ENCODE peak calls at places on chromosomes 16 and 17, in four cellular contexts. G is right atrium auricular region, A is foreskin fibroblast, K is fibroblast of pulmonary artery. I is an unnamed sample.

GRCh38 chr16:67339453-67339852 is 12.8 kb downstream of the LRRC36 start:
- DNase-seq in A (peak), G (no peak), K (peak), I (no peak)

GRCh38 chr16:183005-183404 is 2.7 kb downstream of the HBQ1 start:
- DNase-seq in A (no peak), G (no peak), K (no peak), I (no peak)

GRCh38 chr17:81712468-81713003 is 452 bp downstream of the SLC25A10 start:
- DNase-seq in A (no peak), G (no peak), K (peak), I (peak)

GRCh38 chr17:80286638-80286960 is 25.9 kb downstream of the RNF213 start:
- DNase-seq in G (no peak), A (no peak), K (no peak), I (no peak)

GRCh38 chr17:43611230-43611969 is 50.3 kb downstream of the MEOX1 start:
- DNase-seq in K (no peak), A (no peak), G (no peak), I (no peak)

GRCh38 chr17:60354223-60354622 is 37.7 kb downstream of the USP32 start:
- DNase-seq in A (peak), G (no peak), K (peak), I (no peak)

GRCh38 chr16:66357523-66357928 is 9.0 kb upstream of the CDH5 start:
- DNase-seq in A (peak), G (peak), K (peak), I (peak)

GRCh38 chr17:82247856-82248671 is 19.2 kb downstream of the SLC16A3 start:
- DNase-seq in K (no peak), G (no peak), A (no peak), I (no peak)

GRCh38 chr17:45876539-45876938 is 17.8 kb upstream of the MAPT start:
- DNase-seq in G (no peak), A (no peak), K (no peak), I (no peak)

GRCh38 chr17:16349461-16349860 is 3.8 kb downstream of the CENPV start:
- DNase-seq in G (no peak), A (no peak), K (no peak), I (no peak)

GRCh38 chr16:57204675-57205074 is 18.5 kb downstream of the RSPRY1 start:
- DNase-seq in G (no peak), K (no peak), A (no peak), I (no peak)

GRCh38 chr17:34098712-34099111 is 156.4 kb upstream of the CCL2 start:
- DNase-seq in K (no peak), G (no peak), A (no peak), I (no peak)

GRCh38 chr16:83946781-83947566 is 6.1 kb upstream of the OSGIN1 start:
- DNase-seq in G (no peak), A (no peak), K (no peak), I (no peak)

GRCh38 chr17:63675231-63675606 is 24.7 kb downstream of the LIMD2 start:
- DNase-seq in G (no peak), A (no peak), K (peak), I (no peak)

GRCh38 chr16:89037261-89038152 is 56.1 kb upstream of the ACSF3 start:
- DNase-seq in A (peak), G (no peak), K (peak), I (peak)

GRCh38 chr17:4986403-4986802 is 1.1 kb downstream of the CAMTA2 start:
- DNase-seq in G (no peak), A (peak), K (no peak), I (no peak)

GRCh38 chr17:41377546-41377945 is 4.6 kb downstream of the KRT34 start:
- DNase-seq in G (no peak), A (peak), K (peak), I (no peak)

GRCh38 chr17:1108560-1108809 is 71.3 kb downstream of the ABR start:
- DNase-seq in K (no peak), G (no peak), A (no peak), I (no peak)

GRCh38 chr17:48491527-48492273 is 39.1 kb downstream of the HOXB1 start:
- DNase-seq in A (no peak), G (no peak), K (no peak), I (peak)

GRCh38 chr16:89051521-89052166 is 42.0 kb upstream of the ACSF3 start:
- DNase-seq in A (no peak), K (no peak), G (no peak), I (no peak)

GRCh38 chr17:57911834-57912673 is 43.2 kb downstream of the CUEDC1 start:
- DNase-seq in K (peak), G (peak), A (no peak), I (no peak)

GRCh38 chr16:88619859-88620655 is 18.3 kb upstream of the IL17C start:
- DNase-seq in K (no peak), A (no peak), G (no peak), I (no peak)

GRCh38 chr16:66480265-66481080 is 53.4 kb downstream of the BEAN1 start:
- DNase-seq in K (no peak), A (no peak), G (no peak), I (no peak)

GRCh38 chr17:47687748-47688147 is 6.2 kb upstream of the TBKBP1 start:
- DNase-seq in G (no peak), K (no peak), A (peak), I (no peak)

GRCh38 chr16:88769617-88770458 is 15.2 kb downstream of the PIEZO1 start:
- DNase-seq in G (no peak), A (no peak), K (no peak), I (peak)

GRCh38 chr16:23365602-23366240 is 63.6 kb downstream of the SCNN1B start:
- DNase-seq in K (no peak), G (no peak), A (no peak), I (no peak)

DNA sequence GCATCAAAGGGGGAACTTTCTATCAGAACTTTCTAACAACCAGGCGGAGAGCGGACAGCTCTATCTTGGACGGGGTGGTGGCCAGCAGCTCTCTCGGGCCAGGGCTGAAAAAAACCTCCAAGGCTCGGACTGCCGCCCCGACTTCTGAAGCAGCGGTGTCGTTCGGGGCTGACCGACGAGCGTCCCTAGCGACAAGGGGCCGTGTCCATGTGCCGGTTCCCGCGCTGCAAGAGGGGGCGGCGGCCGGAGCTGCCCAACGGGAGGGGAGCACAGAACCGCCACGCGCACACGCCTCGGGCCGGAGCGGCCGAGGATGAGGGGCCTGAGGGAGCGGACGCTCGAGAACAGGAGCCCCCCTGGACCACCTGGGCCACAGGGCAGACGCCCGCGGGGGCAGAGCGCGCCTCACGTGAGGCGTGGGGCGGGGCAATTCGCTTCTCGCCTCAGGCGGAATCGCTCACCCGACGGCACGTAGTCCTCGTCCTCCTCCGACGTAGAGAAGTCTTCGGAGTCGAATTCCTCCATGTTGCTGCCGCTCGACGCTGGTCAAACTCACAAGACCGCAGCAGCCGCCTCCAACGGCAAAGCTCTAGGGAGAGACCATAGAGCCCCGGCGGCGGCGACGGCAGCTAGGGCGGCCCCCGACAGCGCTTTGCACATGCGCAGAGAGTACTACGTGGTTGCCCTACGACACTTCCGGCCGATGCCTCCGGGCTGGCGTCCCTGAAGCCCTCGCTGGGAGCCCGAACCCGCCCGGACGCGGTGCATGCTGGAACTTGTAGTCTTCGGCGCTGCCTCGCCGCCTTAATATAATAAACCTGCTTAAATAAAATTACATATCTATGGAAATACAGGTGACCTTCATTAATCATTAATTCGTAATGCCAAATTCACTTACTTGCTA is at the start of gene CFDP1:
- DNase-seq in G (peak), K (peak), A (peak), I (peak)
- TF ChIP-seq CTCF in G (no peak), K (no peak), A (no peak), I (peak)

GRCh38 chr17:3025421-3026124 is 37.8 kb downstream of the OR1D5 start:
- DNase-seq in A (no peak), K (no peak), G (no peak), I (no peak)
- TF ChIP-seq CTCF in A (no peak), K (no peak), G (no peak), I (no peak)

GRCh38 chr16:72809446-72809845 is 238.5 kb downstream of the ZFHX3 start:
- DNase-seq in K (no peak), G (no peak), A (no peak), I (no peak)
- TF ChIP-seq CTCF in K (no peak), G (no peak), A (no peak), I (no peak)

GRCh38 chr17:6231886-6232767 is 161.9 kb downstream of the WSCD1 start:
- DNase-seq in K (no peak), A (peak), G (peak), I (no peak)
- TF ChIP-seq CTCF in K (no peak), A (no peak), G (no peak), I (no peak)